ENCODE peak calls at places on chromosome X, in five cellular contexts. J, L, C, P and V are unnamed samples.

GRCh38 chrX:127877358-127877757 is 174.8 kb downstream of the ACTRT1 start:
- DNase-seq in L (no peak), J (no peak), P (no peak), C (no peak), V (no peak)

GRCh38 chrX:38803609-38804480 is 2.6 kb downstream of the MID1IP1 start:
- DNase-seq in J (peak), L (peak), C (peak), P (peak), V (no peak)

GRCh38 chrX:667360-667759 is 36.8 kb downstream of the SHOX start:
- DNase-seq in L (no peak), P (no peak), J (no peak), C (no peak), V (no peak)

GRCh38 chrX:54640721-54641120 is 110.7 kb downstream of the GNL3L start:
- DNase-seq in L (no peak), J (peak), P (peak), C (no peak), V (no peak)

GRCh38 chrX:131058136-131058868 is at the start of gene ARHGAP36:
- DNase-seq in P (peak), J (no peak), L (no peak), C (no peak), V (no peak)

GRCh38 chrX:41655631-41656030 is 33.1 kb upstream of the GPR34 start:
- DNase-seq in P (no peak), J (no peak), L (no peak), C (no peak), V (no peak)

GRCh38 chrX:75303795-75304194 is 29.9 kb downstream of the UPRT start:
- DNase-seq in J (no peak), P (no peak), C (no peak), L (no peak), V (peak)

GRCh38 chrX:72121381-72121780 is 10.3 kb downstream of the RTL5 start:
- DNase-seq in L (no peak), J (peak), P (peak), C (no peak), V (peak)

GRCh38 chrX:94662665-94663064 is 988.7 kb downstream of the FAM133A start:
- DNase-seq in C (no peak), P (no peak), L (no peak), J (no peak), V (no peak)

GRCh38 chrX:123807825-123808416 is 51.9 kb upstream of the XIAP start:
- DNase-seq in C (no peak), J (no peak), L (no peak), P (no peak), V (no peak)

GRCh38 chrX:148806145-148806868 is 305.9 kb downstream of the AFF2 start:
- DNase-seq in J (no peak), C (no peak), P (no peak), L (no peak), V (no peak)

GRCh38 chrX:6149231-6149870 is 79.3 kb downstream of the NLGN4X start:
- DNase-seq in L (no peak), P (no peak), J (no peak), C (no peak), V (no peak)

GRCh38 chrX:97155809-97156208 is 272.1 kb downstream of the RPA4 start:
- DNase-seq in P (no peak), J (no peak), L (no peak), C (no peak), V (no peak)

GRCh38 chrX:11151799-11152591 is 40.9 kb downstream of the HCCS start:
- DNase-seq in J (no peak), C (peak), P (no peak), L (no peak), V (no peak)

GRCh38 chrX:24465524-24465850 is 401 bp downstream of the PDK3 start:
- DNase-seq in L (no peak), P (no peak), J (no peak), C (no peak), V (no peak)

GRCh38 chrX:102739642-102740041 is 19.1 kb downstream of the GPRASP3 start:
- DNase-seq in J (no peak), P (no peak), C (no peak), L (no peak), V (no peak)

GRCh38 chrX:149504226-149504914 is 736 bp downstream of the IDS start:
- DNase-seq in L (no peak), P (peak), J (no peak), C (peak), V (no peak)

GRCh38 chrX:50967734-50968133 is 57.2 kb downstream of the BMP15 start:
- DNase-seq in C (no peak), J (no peak), L (no peak), P (no peak), V (no peak)

GRCh38 chrX:106933538-106933961 is 13.3 kb downstream of the CLDN2 start:
- DNase-seq in P (peak), L (no peak), J (no peak), C (no peak), V (no peak)

GRCh38 chrX:100880368-100880767 is 6.2 kb upstream of the NOX1 start:
- DNase-seq in L (no peak), J (no peak), P (no peak), C (no peak), V (no peak)

GRCh38 chrX:136781180-136781797 is 557 bp upstream of the ARHGEF6 start:
- DNase-seq in P (no peak), L (no peak), J (no peak), C (no peak), V (no peak)

GRCh38 chrX:46294234-46294633 is 251.0 kb downstream of the ZNF674 start:
- DNase-seq in C (no peak), J (no peak), L (no peak), P (no peak), V (no peak)

GRCh38 chrX:52556741-52557140 is 39.9 kb upstream of the XAGE1B start:
- DNase-seq in J (no peak), L (no peak), C (no peak), P (no peak), V (no peak)

GRCh38 chrX:48890934-48891401 is 6.6 kb downstream of the TIMM17B start:
- DNase-seq in C (no peak), J (no peak), P (peak), L (no peak), V (no peak)

GRCh38 chrX:136529795-136530194 is 2.2 kb upstream of the VGLL1 start:
- DNase-seq in J (no peak), P (no peak), L (no peak), C (no peak), V (no peak)

GRCh38 chrX:55264816-55265215 is at the start of gene PAGE3:
- DNase-seq in L (no peak), J (no peak), P (no peak), C (no peak), V (no peak)

GRCh38 chrX:25548806-25549205 is 533.0 kb upstream of the ARX start:
- DNase-seq in J (no peak), L (no peak), P (no peak), C (no peak), V (no peak)

GRCh38 chrX:131746491-131746968 is 202.7 kb downstream of the OR13H1 start:
- DNase-seq in J (peak), C (peak), P (peak), L (peak), V (no peak)

GRCh38 chrX:48648299-48648698 is 35.3 kb upstream of the WAS start:
- DNase-seq in C (peak), P (peak), L (peak), J (no peak), V (no peak)

GRCh38 chrX:71111141-71111843 is at the start of gene IL2RG:
- DNase-seq in J (no peak), L (no peak), P (no peak), C (no peak), V (no peak)

GRCh38 chrX:116246261-116246660 is 75.7 kb downstream of the AGTR2 start:
- DNase-seq in P (no peak), J (no peak), L (no peak), C (no peak), V (no peak)

GRCh38 chrX:107718156-107718621 is 57.4 kb downstream of the TSC22D3 start:
- DNase-seq in J (peak), L (peak), C (peak), P (peak), V (peak)

GRCh38 chrX:97211070-97211469 is 327.4 kb downstream of the RPA4 start:
- DNase-seq in P (no peak), L (no peak), C (no peak), J (no peak), V (no peak)

GRCh38 chrX:118156254-118156952 is 39.8 kb upstream of the KLHL13 start:
- DNase-seq in P (no peak), C (no peak), J (no peak), L (no peak), V (no peak)

GRCh38 chrX:120562569-120562926 is 1.8 kb upstream of the CUL4B start:
- DNase-seq in J (no peak), L (peak), C (no peak), P (no peak), V (no peak)

GRCh38 chrX:87110142-87110541 is 407.5 kb upstream of the KLHL4 start:
- DNase-seq in L (no peak), J (no peak), C (no peak), P (no peak), V (no peak)

GRCh38 chrX:140664939-140665338 is 44.6 kb upstream of the LINC00632 start:
- DNase-seq in P (no peak), C (no peak), J (no peak), L (no peak), V (no peak)
- TF ChIP-seq CTCF in P (peak), C (no peak), J (no peak), L (no peak), V (peak)

GRCh38 chrX:13085533-13085932 is 41.1 kb upstream of the FAM9C start:
- DNase-seq in J (no peak), P (no peak), L (no peak), C (no peak), V (no peak)
- H3K4me3 ChIP-seq in J (no peak), P (no peak), L (no peak), C (no peak), V (no peak)

GRCh38 chrX:78643106-78643505 is 16.0 kb downstream of the RTL3 start:
- DNase-seq in P (no peak), J (no peak), C (no peak), L (no peak), V (no peak)
- H3K27ac ChIP-seq in P (no peak), J (no peak), C (no peak), L (no peak), V (no peak)

DNA sequence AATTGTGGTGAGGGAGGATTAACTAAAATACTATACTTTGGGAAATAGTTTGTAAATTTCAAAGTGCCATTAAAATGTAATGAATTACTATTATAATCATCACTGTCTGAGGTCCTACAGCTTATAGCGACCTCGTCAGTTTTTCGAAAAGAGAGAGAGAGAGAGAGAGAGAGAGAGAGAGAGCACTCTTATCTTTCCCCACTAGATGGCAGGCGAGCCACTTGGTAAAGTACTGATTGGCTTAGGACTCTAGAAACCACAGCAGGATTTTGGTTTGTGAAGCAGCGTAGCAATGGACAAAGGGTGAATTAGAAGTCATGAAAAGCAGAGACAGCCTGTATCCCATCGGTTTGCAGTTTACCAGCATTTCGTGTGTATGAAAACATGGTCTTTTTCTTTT is 52.5 kb downstream of the LINC00632 start:
- DNase-seq in L (no peak), J (no peak), P (peak), C (peak), V (no peak)
- TF ChIP-seq CTCF in L (peak), J (peak), P (peak), C (peak), V (peak)

GRCh38 chrX:44344194-44344593 is 722 bp upstream of the EFHC2 start:
- DNase-seq in C (no peak), P (peak), J (no peak), L (peak), V (no peak)
- H3K4me3 ChIP-seq in C (no peak), P (no peak), J (peak), L (no peak), V (no peak)